ENCODE peak calls at places on chromosome 5, in seven cellular contexts. N is fibroblast of lung; A is uterus; M is cardiac fibroblast; T is CD4-positive, CD25-positive, alpha-beta regulatory T cell; R is GM06990; I is colonic mucosa. P is an unnamed sample.
A peak's percentile ranks its signal among the peaks of the same experiment; 100 is the strongest.

GRCh38 chr5:178785999-178786398 is 55.5 kb upstream of the ZNF354A start:
- DNase-seq in T (no peak), R (no peak), N (no peak), M (peak; percentile 75), I (no peak), A (no peak), P (peak; percentile 13)

GRCh38 chr5:112915831-112916230 is 6.2 kb downstream of the REEP5 start:
- DNase-seq in R (no peak), A (no peak), M (no peak), I (no peak), N (no peak), T (peak; percentile 78), P (no peak)

GRCh38 chr5:59358497-59358896 is 535.0 kb downstream of the PDE4D start:
- DNase-seq in I (peak; percentile 29), N (peak; percentile 78), M (peak; percentile 20), T (no peak), A (peak; percentile 22), R (no peak), P (no peak)

GRCh38 chr5:67431191-67431590 is 234.6 kb upstream of the CD180 start:
- DNase-seq in I (no peak), A (no peak), M (peak; percentile 63), T (no peak), N (peak; percentile 21), R (no peak), P (no peak)

GRCh38 chr5:72602696-72603685 is 95.8 kb upstream of the ZNF366 start:
- DNase-seq in M (no peak), T (no peak), I (no peak), A (no peak), R (no peak), N (no peak), P (no peak)

GRCh38 chr5:174735498-174736350 is 11.3 kb downstream of the MSX2 start:
- DNase-seq in I (no peak), T (no peak), M (no peak), A (no peak), N (no peak), R (no peak), P (no peak)

GRCh38 chr5:11620172-11620571 is 284.1 kb downstream of the CTNND2 start:
- DNase-seq in M (no peak), A (no peak), I (no peak), N (no peak), R (no peak), T (no peak), P (no peak)

GRCh38 chr5:96517294-96517693 is 84.2 kb upstream of the PCSK1 start:
- DNase-seq in I (no peak), T (no peak), R (no peak), A (no peak), N (peak; percentile 89), M (peak; percentile 36), P (no peak)

GRCh38 chr5:169716287-169716686 is 79.2 kb downstream of the DOCK2 start:
- DNase-seq in M (peak; percentile 87), T (no peak), I (no peak), A (no peak), N (peak; percentile 82), R (no peak), P (no peak)

GRCh38 chr5:102700126-102700851 is 54.8 kb upstream of the PAM start:
- DNase-seq in R (no peak), N (no peak), I (no peak), A (no peak), M (no peak), T (no peak), P (no peak)

GRCh38 chr5:55994502-55994997 is at the start of gene IL6ST:
- DNase-seq in N (peak; percentile 60), R (no peak), A (no peak), M (peak; percentile 93), T (peak; percentile 74), I (peak; percentile 69), P (no peak)

GRCh38 chr5:156474251-156474650 is 147.3 kb downstream of the SGCD start:
- DNase-seq in R (no peak), N (peak; percentile 89), T (no peak), A (peak; percentile 29), I (peak; percentile 21), M (peak; percentile 23), P (peak; percentile 33)

GRCh38 chr5:130885027-130885426 is 280.0 kb downstream of the HINT1 start:
- DNase-seq in R (no peak), A (no peak), N (no peak), I (peak; percentile 68), M (no peak), T (no peak), P (no peak)

GRCh38 chr5:125717209-125717608 is 706.0 kb upstream of the GRAMD2B start:
- DNase-seq in I (no peak), M (peak; percentile 40), N (peak; percentile 87), T (no peak), A (no peak), R (no peak), P (no peak)

GRCh38 chr5:7904170-7904569 is 35.2 kb downstream of the MTRR start:
- DNase-seq in R (no peak), M (peak; percentile 81), T (no peak), A (no peak), I (no peak), N (peak; percentile 73), P (no peak)

GRCh38 chr5:69091771-69092170 is 2.0 kb upstream of the SLC30A5 start:
- DNase-seq in N (no peak), M (no peak), A (no peak), I (no peak), R (no peak), T (no peak), P (no peak)

GRCh38 chr5:76789991-76790571 is 28.7 kb upstream of the F2RL1 start:
- DNase-seq in T (no peak), R (no peak), N (no peak), I (no peak), A (no peak), M (peak; percentile 93), P (no peak)

DNA sequence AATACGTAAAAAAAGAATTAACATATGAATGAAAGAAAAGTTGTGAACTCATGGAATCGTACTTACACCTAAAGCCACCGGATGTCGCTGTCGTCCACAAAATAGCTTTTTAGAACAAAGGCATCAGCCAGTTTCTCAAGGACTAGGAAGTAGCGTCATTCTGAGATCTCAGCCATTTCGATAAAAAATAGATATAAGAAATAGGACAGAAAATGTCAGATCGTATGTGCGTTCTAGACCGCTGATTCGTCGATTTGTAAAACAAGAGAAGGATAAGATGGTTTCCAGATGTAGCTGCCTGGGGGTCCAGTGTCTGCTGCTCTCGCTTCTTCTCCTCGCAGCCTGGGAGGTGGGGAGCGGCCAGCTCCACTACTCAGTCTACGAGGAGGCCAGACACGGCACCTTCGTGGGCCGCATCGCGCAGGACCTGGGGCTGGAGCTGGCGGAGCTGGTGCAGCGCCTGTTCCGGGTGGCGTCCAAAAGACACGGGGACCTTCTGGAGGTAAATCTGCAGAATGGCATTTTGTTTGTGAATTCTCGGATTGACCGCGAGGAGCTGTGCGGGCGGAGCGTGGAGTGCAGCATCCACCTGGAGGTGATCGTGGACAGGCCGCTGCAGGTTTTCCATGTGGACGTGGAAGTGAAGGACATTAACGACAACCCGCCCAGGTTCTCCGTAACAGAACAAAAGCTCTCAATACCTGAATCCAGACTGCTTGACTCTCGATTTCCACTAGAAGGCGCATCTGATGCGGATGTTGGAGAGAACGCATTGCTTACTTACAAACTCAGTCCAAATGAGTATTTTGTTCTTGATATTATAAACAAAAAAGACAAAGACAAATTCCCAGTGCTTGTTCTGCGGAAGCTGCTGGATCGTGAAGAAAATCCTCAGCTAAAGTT is at the start of gene PCDHA10:
- DNase-seq in N (peak; percentile 2), I (no peak), A (no peak), T (no peak), R (no peak), M (peak; percentile 35), P (no peak)
- H3K4me3 ChIP-seq in N (peak within 1 kb of the TSS; percentile 30), I (no peak within 1 kb of the TSS), A (peak within 1 kb of the TSS; percentile 11), T (no peak within 1 kb of the TSS), R (no peak within 1 kb of the TSS), M (no peak within 1 kb of the TSS), P (peak within 1 kb of the TSS; percentile 56)

DNA sequence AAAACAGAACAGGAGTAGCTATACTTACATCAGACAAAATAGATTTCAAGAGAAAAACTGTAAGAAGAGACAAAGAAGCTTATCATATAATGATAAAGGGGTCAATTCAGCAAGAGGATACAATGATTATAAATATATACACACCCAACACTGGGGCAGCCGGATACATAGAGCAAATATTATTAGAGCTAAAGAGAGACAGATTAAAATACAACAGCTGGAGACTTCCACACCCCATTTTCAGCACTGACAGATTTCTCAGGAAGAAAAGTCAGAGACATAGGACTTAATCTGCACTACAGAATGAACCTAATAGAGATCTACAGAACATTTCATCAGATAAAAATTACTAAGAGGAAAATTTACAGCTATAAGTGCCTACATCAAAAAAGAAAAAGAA is 35.7 kb downstream of the OXCT1 start:
- DNase-seq in A (no peak), M (no peak), N (no peak), R (no peak), T (no peak), I (no peak), P (no peak)
- H3K4me3 ChIP-seq in A (no peak overlapping the region), M (no peak overlapping the region), N (no peak overlapping the region), R (no peak overlapping the region), T (no peak overlapping the region), I (no peak overlapping the region), P (no peak overlapping the region)

DNA sequence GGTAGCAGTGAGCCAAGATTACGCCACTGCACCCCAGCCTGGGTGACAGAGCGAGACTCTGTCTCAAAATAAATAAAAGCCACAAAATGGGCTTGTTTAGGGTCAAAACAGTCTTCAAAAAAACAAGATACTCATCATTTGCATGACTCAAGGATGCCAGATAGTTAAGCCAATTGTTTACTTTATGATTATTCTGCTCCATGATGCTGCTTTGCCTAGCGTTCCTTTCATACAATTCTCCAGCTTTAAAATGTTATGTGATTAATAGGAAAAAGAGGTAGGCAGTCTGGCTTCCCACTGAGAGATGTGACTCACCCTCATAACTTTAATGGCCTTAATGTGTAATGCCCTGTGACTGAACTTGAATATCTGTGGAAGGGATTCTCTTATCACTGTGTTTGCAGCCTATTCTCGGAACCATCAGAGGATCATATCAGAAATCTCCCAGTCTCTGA is 364.6 kb upstream of the TRPC7 start:
- DNase-seq in T (no peak), R (no peak), I (no peak), N (no peak), M (peak; percentile 80), A (no peak), P (no peak)
- H3K4me3 ChIP-seq in T (no peak overlapping the region), R (no peak overlapping the region), I (no peak overlapping the region), N (no peak overlapping the region), M (no peak overlapping the region), A (no peak overlapping the region), P (no peak overlapping the region)

DNA sequence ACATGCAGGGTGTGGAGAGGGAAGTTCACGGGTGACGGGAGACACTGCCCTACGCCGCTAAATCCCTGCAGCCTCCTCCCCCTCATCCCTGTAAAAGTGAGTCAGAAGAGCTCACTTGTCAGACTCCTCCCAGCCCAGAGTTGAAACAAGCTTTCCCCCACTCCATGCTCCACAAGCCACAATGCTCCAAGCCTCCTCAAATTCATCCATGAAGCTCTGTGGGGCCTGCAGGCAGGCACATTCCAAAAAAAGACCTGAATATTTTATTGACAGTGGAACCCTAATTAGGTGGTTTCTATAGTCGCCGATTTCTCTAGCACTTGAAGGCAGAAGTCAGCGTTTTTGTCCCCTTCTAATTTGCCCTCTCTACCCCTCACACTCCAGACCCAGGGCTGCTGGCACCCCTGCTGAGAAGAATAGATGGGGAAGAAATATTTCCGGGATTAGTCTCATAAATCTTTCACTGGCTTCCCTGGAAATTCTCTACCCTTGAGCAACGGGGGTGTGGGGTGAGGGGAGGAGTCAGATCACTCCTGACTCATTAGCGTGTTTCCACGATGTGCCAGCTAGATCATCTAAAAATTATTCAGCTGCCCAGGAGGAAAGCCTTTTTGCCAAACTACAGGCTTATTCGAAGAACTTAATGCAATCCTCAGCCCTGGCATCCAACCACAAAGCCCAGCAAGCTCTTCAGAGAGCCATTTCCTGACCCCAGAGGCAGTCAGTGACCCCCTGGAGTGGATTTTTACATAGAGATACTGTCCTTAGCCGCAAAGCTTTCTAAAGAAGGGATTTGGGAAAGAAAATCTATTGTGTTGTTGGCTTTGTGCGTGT is 97.1 kb downstream of the ENC1 start:
- DNase-seq in N (peak; percentile 70), T (no peak), R (no peak), I (peak; percentile 37), A (peak; percentile 42), M (peak; percentile 76), P (no peak)
- H3K4me3 ChIP-seq in N (peak overlapping the region; percentile 18), T (no peak overlapping the region), R (no peak overlapping the region), I (no peak overlapping the region), A (no peak overlapping the region), M (no peak overlapping the region), P (no peak overlapping the region)